ENCODE peak calls at places on chromosomes 3 and 15, in seven cellular contexts. E, H, L, O, N, F and D are unnamed samples.

GRCh38 chr3:42530073-42530472 is 27.6 kb downstream of the VIPR1 start:
- DNase-seq in E (no peak), H (no peak), L (no peak), O (no peak), N (no peak), F (no peak), D (no peak)

GRCh38 chr3:152760024-152760563 is 74.8 kb upstream of the P2RY1 start:
- DNase-seq in E (no peak), H (no peak), L (no peak), O (no peak), N (no peak), F (peak; percentile 40), D (no peak)

GRCh38 chr3:107198522-107199271 is 178.5 kb upstream of the CCDC54 start:
- DNase-seq in E (no peak), H (no peak), L (no peak), O (no peak), N (no peak), F (no peak), D (no peak)

GRCh38 chr15:68682906-68683490 is 104.2 kb downstream of the CORO2B start:
- DNase-seq in E (no peak), H (no peak), L (no peak), O (no peak), N (no peak), F (no peak), D (no peak)

GRCh38 chr3:51930439-51930838 is 11.3 kb downstream of the RRP9 start:
- DNase-seq in E (no peak), H (no peak), L (no peak), O (no peak), N (no peak), F (no peak), D (no peak)

GRCh38 chr3:81758275-81758674 is 3.2 kb downstream of the GBE1 start:
- DNase-seq in E (no peak), H (no peak), L (no peak), O (peak; percentile 41), N (no peak), F (no peak), D (no peak)

GRCh38 chr3:8663177-8664061 is 18.8 kb upstream of the SSUH2 start:
- DNase-seq in E (peak; percentile 71), H (peak; percentile 74), L (peak; percentile 65), O (peak; percentile 95), N (peak; percentile 87), F (peak; percentile 36), D (peak; percentile 38)

GRCh38 chr3:178671261-178672191 is 135.3 kb downstream of the KCNMB2 start:
- DNase-seq in E (no peak), H (no peak), L (no peak), O (no peak), N (no peak), F (no peak), D (no peak)

GRCh38 chr3:17640466-17640865 is 102.0 kb downstream of the TBC1D5 start:
- DNase-seq in E (no peak), H (no peak), L (no peak), O (no peak), N (no peak), F (no peak), D (no peak)

GRCh38 chr3:52023860-52024764 is 28.4 kb upstream of the RPL29 start:
- DNase-seq in E (no peak), H (no peak), L (no peak), O (no peak), N (no peak), F (peak; percentile 81), D (no peak)

GRCh38 chr3:194276768-194277546 is 74.2 kb downstream of the CPN2 start:
- DNase-seq in E (no peak), H (no peak), L (no peak), O (no peak), N (no peak), F (no peak), D (no peak)

GRCh38 chr3:5503136-5503535 is 315.6 kb downstream of the EDEM1 start:
- DNase-seq in E (no peak), H (no peak), L (no peak), O (no peak), N (no peak), F (no peak), D (no peak)

GRCh38 chr3:5510300-5510699 is 322.8 kb downstream of the EDEM1 start:
- DNase-seq in E (no peak), H (no peak), L (no peak), O (no peak), N (no peak), F (no peak), D (no peak)

GRCh38 chr3:5504135-5504534 is 316.6 kb downstream of the EDEM1 start:
- DNase-seq in E (no peak), H (no peak), L (no peak), O (no peak), N (no peak), F (no peak), D (no peak)

GRCh38 chr3:5505997-5506396 is 318.5 kb downstream of the EDEM1 start:
- DNase-seq in E (no peak), H (no peak), L (no peak), O (no peak), N (no peak), F (no peak), D (no peak)

DNA sequence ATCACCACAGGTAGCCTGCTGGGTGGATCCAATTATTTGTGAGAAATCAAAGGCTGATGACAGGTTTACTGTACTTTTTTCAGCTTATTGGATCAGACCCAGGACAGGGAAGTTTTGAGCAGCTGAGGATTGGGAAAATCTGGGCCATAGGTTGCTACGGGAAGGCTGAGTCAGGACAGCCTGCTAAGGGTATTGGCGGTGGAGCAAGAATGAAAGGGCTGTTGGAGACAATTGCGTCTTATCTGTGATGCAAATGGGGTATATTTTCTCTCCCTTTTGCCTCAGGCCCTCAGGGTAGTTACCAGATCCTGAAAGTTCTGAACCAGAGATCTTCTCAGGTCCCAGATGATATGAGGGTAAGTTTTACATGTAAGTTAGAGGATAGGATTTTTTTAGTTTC is 317.7 kb downstream of the EDEM1 start:
- DNase-seq in E (no peak), H (no peak), L (no peak), O (no peak), N (no peak), F (no peak), D (no peak)
- H3K4me1 ChIP-seq in E (no peaks in the 10 kb centered on the region), H (peaks cover 3% of the 10 kb centered on the region), L (no peaks in the 10 kb centered on the region), O (no peaks in the 10 kb centered on the region), N (peaks cover 5% of the 10 kb centered on the region), F (peaks cover 1% of the 10 kb centered on the region), D (no peaks in the 10 kb centered on the region)

GRCh38 chr3:86993704-86994103 is 2.8 kb upstream of the VGLL3 start:
- DNase-seq in E (no peak), H (no peak), L (no peak), O (no peak), N (no peak), F (no peak), D (no peak)

GRCh38 chr3:86995537-86995936 is 4.6 kb upstream of the VGLL3 start:
- DNase-seq in E (peak; percentile 21), H (no peak), L (no peak), O (no peak), N (peak; percentile 13), F (no peak), D (no peak)

GRCh38 chr3:86991840-86992430 is 986 bp upstream of the VGLL3 start:
- DNase-seq in E (no peak), H (no peak), L (no peak), O (no peak), N (no peak), F (no peak), D (no peak)

GRCh38 chr3:86998551-86998950 is 7.6 kb upstream of the VGLL3 start:
- DNase-seq in E (no peak), H (no peak), L (no peak), O (no peak), N (no peak), F (no peak), D (no peak)

GRCh38 chr3:86996261-86996955 is 5.5 kb upstream of the VGLL3 start:
- DNase-seq in E (no peak), H (no peak), L (no peak), O (no peak), N (no peak), F (no peak), D (no peak)
- TF ChIP-seq SIN3A in E (no peak), H (no peak), L (no peak), O (no peak), N (no peak), F (no peak), D (no peak)

DNA sequence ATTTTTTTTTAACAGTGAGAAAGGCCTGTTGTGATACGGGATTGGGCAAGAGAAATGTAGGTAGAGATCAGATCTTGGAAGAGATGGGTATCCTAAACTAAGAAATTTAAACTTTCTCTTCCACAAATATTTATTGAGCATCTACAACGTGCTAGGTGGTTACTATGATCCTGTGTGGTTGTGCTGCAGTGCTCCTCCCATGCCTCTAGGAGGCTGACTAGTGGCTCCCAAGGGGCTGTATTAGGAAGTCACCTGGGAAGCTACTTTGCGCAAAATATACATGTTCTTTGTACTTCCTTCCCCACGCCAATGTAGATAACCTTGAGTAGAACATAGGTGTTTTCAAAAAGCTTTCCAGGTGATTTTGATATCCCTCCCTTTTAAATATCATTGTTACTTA is 27.2 kb downstream of the USP3 start:
- DNase-seq in E (no peak), H (no peak), L (no peak), O (no peak), N (peak; percentile 42), F (no peak), D (no peak)
- H3K4me1 ChIP-seq in E (no peaks in the 10 kb centered on the region), H (peaks cover 6% of the 10 kb centered on the region), L (no peaks in the 10 kb centered on the region), O (peaks cover 11% of the 10 kb centered on the region), N (peaks cover 3% of the 10 kb centered on the region), F (peaks cover 51% of the 10 kb centered on the region), D (peaks cover 3% of the 10 kb centered on the region)

DNA sequence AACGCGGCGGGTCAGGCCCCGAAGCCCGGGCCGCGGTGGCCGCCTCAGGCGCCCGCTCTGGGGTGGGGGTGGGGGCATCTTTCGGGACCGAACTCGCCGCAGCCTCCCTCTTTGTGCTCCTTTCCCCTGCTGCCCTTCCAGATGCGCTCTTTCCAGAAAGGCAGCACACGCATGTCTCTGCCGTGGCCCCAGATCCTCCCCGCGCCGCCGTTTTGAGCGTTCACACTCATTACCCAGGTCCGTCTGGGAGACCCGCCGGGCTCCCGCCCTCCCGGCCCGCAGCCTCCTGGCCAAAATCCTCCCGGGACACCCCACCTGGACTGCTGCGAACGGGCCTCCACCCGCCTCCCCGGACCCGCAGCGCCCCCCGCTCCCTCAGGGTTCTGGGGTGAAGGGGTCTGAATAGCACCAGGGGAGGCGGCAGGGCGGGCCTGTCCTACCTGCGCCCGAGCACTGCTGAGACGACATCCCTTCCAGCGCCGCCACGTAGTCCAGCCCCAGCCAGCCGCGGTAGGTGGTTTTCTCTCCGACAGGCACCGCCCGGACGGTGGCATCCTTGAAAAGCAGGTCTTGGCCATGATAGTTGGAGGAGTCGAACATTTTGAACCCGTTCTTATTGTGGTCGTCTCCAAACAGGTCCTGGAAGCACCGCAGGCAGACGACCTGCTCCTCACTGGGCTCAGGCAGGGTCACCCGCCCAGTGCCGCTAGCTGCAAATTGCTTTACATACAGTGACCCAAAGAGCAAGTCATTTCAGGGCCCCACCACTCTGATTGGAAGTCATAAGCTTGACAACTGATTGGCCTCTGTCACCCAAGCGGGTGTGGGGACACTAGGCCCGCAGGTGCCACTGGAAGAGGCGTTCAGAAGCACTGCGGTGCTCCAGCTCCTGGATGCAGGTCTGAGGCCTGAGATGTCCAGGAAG is 25.9 kb downstream of the MELTF start:
- DNase-seq in E (no peak), H (no peak), L (no peak), O (no peak), N (peak; percentile 31), F (no peak), D (no peak)
- TF ChIP-seq SIN3A in E (no peak), H (no peak), L (no peak), O (no peak), N (no peak), F (no peak), D (no peak)